ENCODE peak calls at places on chromosomes 13 and 19, in four cellular contexts. G is left ventricle myocardium inferior, W is ascending aorta, Q is colonic mucosa. Y is an unnamed sample.

GRCh38 chr13:113433391-113433916 is 19.8 kb downstream of the ADPRHL1 start:
- DNase-seq in G (no peak), W (no peak), Q (no peak), Y (no peak)

GRCh38 chr19:979318-979741 is 4.8 kb upstream of the WDR18 start:
- DNase-seq in G (no peak), W (no peak), Q (no peak), Y (no peak)

GRCh38 chr13:51137250-51137649 is 26.2 kb upstream of the C13orf42 start:
- DNase-seq in G (no peak), W (no peak), Q (no peak), Y (no peak)

GRCh38 chr13:50392977-50393376 is 377.7 kb downstream of the KCNRG start:
- DNase-seq in G (no peak), W (no peak), Q (no peak), Y (no peak)

GRCh38 chr19:40398417-40399056 is 8.6 kb upstream of the HIPK4 start:
- DNase-seq in G (peak), W (no peak), Q (peak), Y (peak)

GRCh38 chr19:4197625-4198466 is 15.4 kb downstream of the ANKRD24 start:
- DNase-seq in G (no peak), W (no peak), Q (no peak), Y (no peak)

GRCh38 chr19:53333071-53333465 is 481 bp upstream of the ZNF845 start:
- DNase-seq in G (peak), W (peak), Q (no peak), Y (no peak)

GRCh38 chr19:35341006-35341405 is 6.7 kb upstream of the FFAR1 start:
- DNase-seq in G (no peak), W (no peak), Q (no peak), Y (no peak)

GRCh38 chr19:28456708-28457320 is 756.1 kb downstream of the UQCRFS1 start:
- DNase-seq in G (no peak), W (no peak), Q (no peak), Y (no peak)

GRCh38 chr13:50950808-50951207 is 41.2 kb downstream of the RNASEH2B start:
- DNase-seq in G (no peak), W (no peak), Q (no peak), Y (no peak)

GRCh38 chr19:29576761-29577661 is 29.1 kb upstream of the POP4 start:
- DNase-seq in G (no peak), W (no peak), Q (no peak), Y (no peak)

GRCh38 chr19:4473708-4474503 is 1.8 kb downstream of the HDGFL2 start:
- DNase-seq in G (no peak), W (no peak), Q (no peak), Y (peak)

GRCh38 chr13:61149333-61149730 is 266.3 kb downstream of the PCDH20 start:
- DNase-seq in G (no peak), W (no peak), Q (no peak), Y (no peak)
- H3K27ac ChIP-seq in G (no peak), W (no peak), Q (no peak), Y (no peak)

DNA sequence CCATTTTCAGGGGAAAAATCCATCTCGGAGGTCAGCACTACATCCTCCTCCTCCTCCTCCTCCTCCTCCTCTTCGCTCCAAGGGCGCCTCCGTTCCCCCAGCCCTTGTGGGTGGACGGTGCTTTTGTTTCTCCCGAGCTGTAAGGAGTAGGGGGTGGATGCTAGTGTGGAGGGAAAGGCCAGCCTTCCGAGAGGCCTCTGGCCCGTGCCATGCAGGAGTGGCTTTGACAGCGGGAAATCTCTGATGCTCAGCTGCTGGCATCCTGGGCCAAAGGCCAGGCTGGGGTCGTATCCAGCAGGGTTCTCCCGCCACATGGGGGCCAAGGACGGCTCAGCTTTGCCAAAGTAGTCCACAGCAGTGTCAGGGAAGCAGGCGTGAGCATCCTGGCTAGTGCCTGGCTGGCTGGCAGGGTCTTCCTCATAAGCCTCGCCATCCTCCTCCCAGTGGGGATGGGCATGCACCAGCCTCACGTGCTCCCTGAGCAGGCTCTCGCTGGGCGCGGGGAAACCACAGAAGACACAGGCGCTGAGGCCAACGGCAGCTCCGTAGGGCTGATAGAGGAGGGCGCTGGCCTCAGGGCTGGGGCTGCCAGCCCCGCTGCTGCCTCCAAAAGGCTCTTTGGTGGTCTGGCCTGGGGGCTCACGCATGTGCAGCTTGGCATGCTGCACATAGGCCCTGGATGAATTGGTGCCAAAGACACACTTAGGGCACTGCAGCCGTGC is 10.5 kb downstream of the WIZ start:
- DNase-seq in G (no peak), W (no peak), Q (no peak), Y (no peak)
- H3K27ac ChIP-seq in G (no peak), W (peak), Q (no peak), Y (no peak)

GRCh38 chr19:38690146-38690545 is 42.7 kb downstream of the ACTN4 start:
- DNase-seq in G (no peak), W (no peak), Q (no peak), Y (no peak)
- H3K27ac ChIP-seq in G (peak), W (peak), Q (no peak), Y (peak)

GRCh38 chr13:110262944-110263343 is 44.0 kb downstream of the COL4A1 start:
- DNase-seq in G (no peak), W (peak), Q (no peak), Y (no peak)

GRCh38 chr13:110262494-110262893 is 44.5 kb downstream of the COL4A1 start:
- DNase-seq in G (no peak), W (no peak), Q (no peak), Y (no peak)

GRCh38 chr13:110259651-110260050 is 47.3 kb downstream of the COL4A1 start:
- DNase-seq in G (no peak), W (peak), Q (no peak), Y (no peak)

GRCh38 chr13:110262082-110262436 is 44.9 kb downstream of the COL4A1 start:
- DNase-seq in G (no peak), W (peak), Q (no peak), Y (no peak)

DNA sequence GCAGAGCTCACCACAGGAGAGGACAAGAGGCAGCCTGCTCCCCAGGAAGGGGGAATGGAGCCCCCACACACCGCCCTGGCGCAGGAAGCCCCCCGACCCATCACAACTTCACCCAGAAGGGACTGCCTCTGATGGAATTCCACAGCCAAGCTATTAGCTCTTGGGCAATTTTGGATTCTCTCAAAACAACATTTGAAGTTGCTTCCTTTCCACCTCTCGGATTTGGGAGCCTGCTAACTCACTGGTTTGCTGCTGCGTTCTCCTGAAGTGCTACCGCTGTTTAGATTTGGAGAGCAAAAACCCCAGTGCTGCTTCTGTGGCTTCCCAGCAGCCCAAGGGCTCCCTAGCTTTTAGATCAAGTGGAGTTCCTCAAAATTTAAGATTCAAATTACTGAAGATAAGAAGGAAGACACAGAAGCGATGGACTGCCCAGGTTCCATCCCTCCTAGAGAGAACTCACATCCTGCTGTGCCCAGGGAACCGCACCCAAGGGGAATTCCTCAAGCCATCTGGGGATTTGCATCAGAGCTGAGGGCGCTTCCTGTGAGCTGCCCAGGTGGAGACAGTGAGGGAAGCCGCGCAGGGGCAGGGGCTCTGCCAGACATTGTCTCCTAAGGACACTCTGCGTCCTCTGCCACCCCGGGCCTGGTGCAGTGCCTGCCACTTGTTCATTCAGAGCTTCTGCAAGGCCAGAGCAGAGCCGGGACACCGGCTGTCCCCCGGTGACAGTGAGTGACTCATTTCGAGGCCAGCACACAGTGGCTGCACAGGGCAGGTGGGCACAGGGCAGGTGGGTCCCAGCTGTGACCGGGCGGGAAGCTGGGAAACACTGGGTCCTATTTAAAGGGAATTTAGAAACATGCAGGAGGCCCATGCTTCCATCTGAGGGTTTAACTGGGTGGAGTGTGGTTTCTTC is 45.5 kb downstream of the COL4A1 start:
- DNase-seq in G (no peak), W (peak), Q (no peak), Y (peak)
- H3K27ac ChIP-seq in G (peak), W (peak), Q (peak), Y (peak)

DNA sequence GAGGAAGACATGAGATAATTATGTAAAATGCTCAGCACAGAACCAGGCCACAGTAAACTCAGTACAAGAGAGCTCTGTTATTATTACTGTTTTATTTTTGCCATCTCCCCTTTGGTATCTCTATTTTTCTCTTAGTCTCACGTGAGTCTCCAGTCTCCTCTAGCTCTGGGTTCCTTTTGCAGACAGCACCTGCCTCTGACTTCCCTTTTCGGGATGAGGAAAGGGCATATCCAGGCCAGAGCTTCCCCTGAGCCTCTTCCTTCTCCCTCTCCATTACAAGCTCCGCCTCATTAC is 6.1 kb upstream of the CNFN start:
- DNase-seq in G (no peak), W (no peak), Q (no peak), Y (no peak)
- H3K27ac ChIP-seq in G (peak), W (peak), Q (peak), Y (peak)

GRCh38 chr13:102873653-102874052 is 27.8 kb downstream of the ERCC5 start:
- DNase-seq in G (no peak), W (no peak), Q (no peak), Y (peak)

GRCh38 chr13:102879793-102880499 is 34.1 kb downstream of the ERCC5 start:
- DNase-seq in G (no peak), W (no peak), Q (no peak), Y (no peak)

GRCh38 chr13:102881819-102882686 is 36.2 kb downstream of the ERCC5 start:
- DNase-seq in G (no peak), W (no peak), Q (no peak), Y (no peak)

GRCh38 chr13:102877285-102877684 is 31.5 kb downstream of the ERCC5 start:
- DNase-seq in G (no peak), W (no peak), Q (no peak), Y (no peak)

DNA sequence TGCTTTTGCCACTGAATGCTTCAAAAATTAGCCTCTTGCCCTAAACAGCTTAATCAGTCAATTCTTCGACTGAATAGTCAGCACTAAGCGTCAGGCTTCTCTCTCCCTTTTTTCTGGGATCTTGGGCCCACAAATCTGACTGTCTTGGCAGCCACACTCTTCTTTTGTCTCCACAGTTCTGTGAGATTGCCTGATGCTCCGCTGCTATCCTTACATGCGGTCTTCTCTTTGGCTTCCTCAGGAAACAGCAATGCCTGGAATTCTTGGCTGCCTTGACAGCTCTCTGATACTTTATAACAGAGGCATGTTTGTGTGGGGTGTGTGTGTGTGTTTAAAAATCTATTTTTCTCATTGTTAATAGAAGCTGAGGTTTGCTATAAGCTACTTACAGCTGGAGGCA is 32.7 kb downstream of the ERCC5 start:
- DNase-seq in G (no peak), W (no peak), Q (no peak), Y (no peak)
- H3K27ac ChIP-seq in G (peak), W (no peak), Q (no peak), Y (no peak)

Y was measured in RWPE1.